ENCODE peak calls at places on chromosomes 11 and 22, in five cellular contexts. K is hepatocyte, E is PC-3, V is PC-9, X is GM23248. D is an unnamed sample. For H3K36me3 and H3K9me2, the result is how much of the 10 kb centered on the place peaks cover.

GRCh38 chr11:65425971-65426838 is 3.6 kb downstream of the NEAT1 start:
- DNase-seq in V (peak), K (peak), X (peak), E (peak), D (peak)

GRCh38 chr22:27192135-27192900 is 534.9 kb downstream of the MIAT start:
- DNase-seq in K (no peak), V (no peak), X (peak), E (no peak), D (no peak)

GRCh38 chr11:14892036-14892556 is at the start of gene CYP2R1:
- DNase-seq in V (peak), E (peak), X (peak), K (peak), D (peak)

GRCh38 chr11:72921028-72921716 is 107.0 kb downstream of the ATG16L2 start:
- DNase-seq in X (no peak), E (no peak), V (no peak), K (no peak), D (no peak)

GRCh38 chr11:119417726-119418540 is 5.0 kb downstream of the THY1 start:
- DNase-seq in E (peak), X (peak), K (peak), V (no peak), D (no peak)

GRCh38 chr11:120186408-120186798 is 24.4 kb upstream of the OAF start:
- DNase-seq in K (no peak), E (no peak), V (no peak), X (no peak), D (no peak)

GRCh38 chr11:107732327-107733051 is 20.6 kb upstream of the SLN start:
- DNase-seq in X (no peak), V (no peak), K (no peak), E (no peak), D (no peak)

GRCh38 chr11:116162541-116163230 is 610.1 kb downstream of the BUD13 start:
- DNase-seq in K (peak), X (no peak), E (no peak), V (no peak), D (no peak)

GRCh38 chr11:3710485-3711259 is 39.5 kb upstream of the CHRNA10 start:
- DNase-seq in K (no peak), X (peak), V (no peak), E (no peak), D (no peak)

GRCh38 chr11:3707176-3707575 is 36.0 kb upstream of the CHRNA10 start:
- DNase-seq in E (no peak), X (no peak), K (no peak), V (no peak), D (no peak)

GRCh38 chr11:3709977-3710376 is 38.8 kb upstream of the CHRNA10 start:
- DNase-seq in E (no peak), V (no peak), K (no peak), X (peak), D (no peak)

GRCh38 chr11:3712274-3712673 is 41.1 kb upstream of the CHRNA10 start:
- DNase-seq in E (no peak), X (no peak), K (peak), V (no peak), D (no peak)
- H3K36me3 ChIP-seq in E (half or more), X (half or more), K (under half), V (under half), D (half or more)

DNA sequence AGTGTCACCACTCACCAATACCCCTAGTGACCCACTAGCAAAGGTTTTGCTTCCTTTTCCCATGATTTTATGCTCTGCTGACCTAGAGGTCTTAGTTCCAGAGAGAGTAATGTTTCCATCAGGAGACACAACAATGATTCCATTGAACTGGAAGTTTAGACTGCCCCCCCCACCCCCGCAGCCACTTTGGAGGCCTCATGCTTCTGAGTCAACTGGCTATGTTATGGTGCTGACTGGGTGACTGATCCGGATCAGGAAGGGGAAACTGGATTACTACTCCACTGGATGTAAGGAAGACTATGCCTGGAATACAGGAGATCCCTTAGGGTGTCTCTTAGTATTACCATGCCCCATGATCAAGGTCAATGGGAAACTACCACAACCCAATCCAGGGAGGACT is 633.6 kb downstream of the OPCML start:
- DNase-seq in X (no peak), K (no peak), V (no peak), E (no peak), D (no peak)
- H3K9me2 ChIP-seq in X (under half), K (under half), V (under half), E (under half), D (under half)

DNA sequence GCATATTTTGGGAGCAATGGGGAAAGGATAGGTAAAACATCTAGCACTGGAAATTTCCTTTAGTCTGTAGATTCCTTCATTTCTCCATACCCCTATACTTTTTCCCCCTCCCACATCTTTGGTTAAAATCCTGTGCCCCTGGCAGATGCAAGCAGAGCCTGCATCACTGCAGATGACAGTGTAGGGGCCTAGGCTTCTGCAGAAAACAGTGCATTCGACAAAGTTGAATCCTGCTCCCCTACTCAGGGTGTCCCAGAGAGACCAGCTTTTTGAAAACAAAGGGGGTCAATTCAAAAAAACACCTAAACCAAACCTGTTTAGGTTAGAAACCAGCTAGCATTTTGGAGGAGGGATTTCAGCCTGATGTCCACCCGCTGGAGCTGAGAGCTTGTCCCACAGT is 43.8 kb upstream of the BLID start:
- DNase-seq in E (no peak), V (no peak), X (no peak), K (no peak), D (no peak)
- H3K36me3 ChIP-seq in E (under half), V (under half), X (half or more), K (under half), D (under half)

GRCh38 chr22:43425976-43426785 is 14.4 kb downstream of the MPPED1 start:
- DNase-seq in X (no peak), E (no peak), K (no peak), V (no peak), D (no peak)
- H3K9me2 ChIP-seq in X (under half), E (under half), K (under half), V (under half), D (under half)

DNA sequence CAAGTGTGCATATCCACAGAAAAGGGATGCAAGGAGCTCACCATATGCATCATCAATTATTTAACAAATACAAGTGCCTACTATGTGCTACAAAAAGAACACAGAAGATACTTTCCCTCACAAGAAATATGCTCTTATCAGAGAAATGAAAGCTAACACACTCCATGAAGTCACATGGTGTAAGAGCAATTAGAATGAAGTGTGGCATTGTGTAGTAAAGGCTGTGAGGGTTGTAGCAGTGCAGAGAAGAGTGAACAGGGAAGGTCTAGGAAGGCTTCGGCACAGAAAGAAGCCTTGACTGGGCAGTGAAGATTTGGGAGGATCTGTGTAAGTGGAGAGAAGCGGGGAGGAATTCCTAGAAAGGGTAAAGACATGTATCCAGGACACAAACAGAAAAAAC is 22.5 kb downstream of the PPP2R1B start:
- DNase-seq in X (no peak), E (no peak), V (no peak), K (no peak), D (no peak)
- H3K36me3 ChIP-seq in X (under half), E (half or more), V (half or more), K (under half), D (half or more)

DNA sequence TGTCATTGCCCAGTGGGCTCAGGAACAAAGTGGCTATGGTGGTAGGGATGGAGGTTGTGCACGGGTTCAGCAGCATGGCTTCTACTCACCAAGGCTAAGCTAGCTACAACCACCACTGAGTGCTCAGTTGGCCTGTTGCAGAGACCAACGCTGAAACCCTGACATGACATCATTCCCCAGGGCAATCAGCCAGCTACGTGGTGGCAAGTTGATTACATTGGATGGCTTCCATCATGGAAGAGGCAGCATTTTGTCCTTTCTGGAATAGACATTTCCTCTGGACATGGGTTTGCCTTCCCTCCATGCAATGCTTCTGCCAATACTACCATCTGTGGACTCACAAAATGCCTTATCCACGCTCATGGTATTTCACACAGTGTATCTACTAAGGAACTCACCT is 634.3 kb downstream of the OPCML start:
- DNase-seq in K (no peak), V (no peak), E (no peak), X (no peak), D (no peak)
- H3K9me2 ChIP-seq in K (under half), V (under half), E (under half), X (under half), D (under half)

GRCh38 chr11:77677138-77677537 is 39.5 kb upstream of the CLNS1A start:
- DNase-seq in V (no peak), X (peak), E (no peak), K (no peak), D (no peak)
- H3K36me3 ChIP-seq in V (half or more), X (half or more), E (under half), K (under half), D (half or more)

GRCh38 chr11:18358646-18359045 is 35.7 kb upstream of the LDHA start:
- DNase-seq in E (no peak), K (no peak), X (no peak), V (no peak), D (no peak)
- H3K9me2 ChIP-seq in E (under half), K (under half), X (under half), V (under half), D (under half)